ENCODE peak calls at places on chromosome 1, in nine cellular contexts. S is heart left ventricle, D is prostate gland, V is right lobe of liver, R is adrenal gland, K is A549, B is IMR-90, G is ovary, J is spleen. H is an unnamed sample.

GRCh38 chr1:185062710-185063370 is 17.5 kb downstream of the RNF2 start:
- DNase-seq in G (no peak), V (no peak), D (no peak), K (no peak), B (peak; percentile 68), S (no peak), R (no peak), J (no peak), H (no peak)

GRCh38 chr1:20151906-20152598 is 12.9 kb downstream of the PLA2G2F start:
- DNase-seq in B (peak; percentile 41), D (peak; percentile 59), R (peak; percentile 84), V (peak; percentile 80), K (peak; percentile 69), G (peak; percentile 90), S (peak; percentile 82), J (peak; percentile 94), H (peak; percentile 83)

GRCh38 chr1:17688217-17688810 is 66.8 kb upstream of the ACTL8 start:
- DNase-seq in G (no peak), B (no peak), K (no peak), R (no peak), J (no peak), D (no peak), V (no peak), S (no peak), H (no peak)

GRCh38 chr1:45945426-45945825 is 142.0 kb downstream of the MAST2 start:
- DNase-seq in B (peak; percentile 59), J (no peak), K (no peak), V (no peak), G (no peak), S (no peak), D (no peak), R (peak; percentile 54), H (no peak)

GRCh38 chr1:109719337-109719837 is 7.3 kb downstream of the GSTM5 start:
- DNase-seq in V (no peak), G (no peak), B (peak; percentile 57), J (no peak), S (no peak), K (peak; percentile 24), D (no peak), R (no peak), H (no peak)

GRCh38 chr1:210464519-210465039 is 135.9 kb downstream of the HHAT start:
- DNase-seq in G (no peak), K (peak; percentile 5), R (no peak), D (no peak), B (peak; percentile 44), V (no peak), J (no peak), S (no peak), H (peak; percentile 8)

GRCh38 chr1:22536506-22536905 is 26.8 kb upstream of the EPHA8 start:
- DNase-seq in G (no peak), K (no peak), S (no peak), J (no peak), B (peak; percentile 26), D (no peak), R (no peak), V (no peak), H (no peak)

GRCh38 chr1:18927654-18928272 is 25.4 kb upstream of the ALDH4A1 start:
- DNase-seq in D (no peak), G (no peak), J (no peak), K (no peak), B (peak; percentile 63), S (no peak), R (no peak), V (no peak), H (no peak)

GRCh38 chr1:17594026-17594425 is 54.5 kb downstream of the ARHGEF10L start:
- DNase-seq in J (no peak), V (peak; percentile 84), G (no peak), R (no peak), D (no peak), B (no peak), K (no peak), S (no peak), H (no peak)

GRCh38 chr1:185408675-185409270 is 91.7 kb upstream of the IVNS1ABP start:
- DNase-seq in B (peak; percentile 2), V (no peak), K (no peak), S (no peak), G (no peak), R (no peak), J (no peak), D (no peak), H (no peak)

GRCh38 chr1:53618218-53619087 is 120.5 kb downstream of the GLIS1 start:
- DNase-seq in D (no peak), S (no peak), J (peak; percentile 39), V (peak; percentile 10), K (no peak), B (no peak), G (no peak), R (no peak), H (no peak)

GRCh38 chr1:21124846-21125245 is 51.9 kb downstream of the EIF4G3 start:
- DNase-seq in B (peak; percentile 73), V (no peak), G (no peak), D (no peak), K (no peak), R (no peak), J (no peak), S (no peak), H (no peak)

GRCh38 chr1:209433649-209434031 is 149.9 kb upstream of the CAMK1G start:
- DNase-seq in R (no peak), K (no peak), V (no peak), S (no peak), B (no peak), J (no peak), D (no peak), G (no peak), H (no peak)

GRCh38 chr1:43206721-43207228 is 34.6 kb downstream of the CFAP57 start:
- DNase-seq in D (no peak), K (peak; percentile 95), B (peak; percentile 98), V (no peak), S (peak; percentile 41), J (no peak), R (no peak), G (no peak), H (peak; percentile 64)

GRCh38 chr1:181094813-181095212 is 6.3 kb downstream of the IER5 start:
- DNase-seq in S (peak; percentile 76), K (no peak), V (no peak), G (peak; percentile 38), J (no peak), D (no peak), B (peak; percentile 91), R (no peak), H (no peak)
- TF ChIP-seq POLR2A in S (no peak), K (no peak), V (no peak), G (no peak), J (no peak), D (no peak), B (no peak), R (no peak), H (no peak)

GRCh38 chr1:2049517-2050481 is at the start of gene PRKCZ:
- DNase-seq in V (peak; percentile 97), S (peak; percentile 75), R (peak; percentile 95), B (no peak), D (peak; percentile 94), J (peak; percentile 96), K (peak; percentile 86), G (peak; percentile 51), H (no peak)
- TF ChIP-seq POLR2A in V (peak; percentile 49), S (peak; percentile 42), R (peak; percentile 47), B (no peak), D (peak; percentile 41), J (peak; percentile 19), K (peak; percentile 47), G (no peak), H (no peak)

DNA sequence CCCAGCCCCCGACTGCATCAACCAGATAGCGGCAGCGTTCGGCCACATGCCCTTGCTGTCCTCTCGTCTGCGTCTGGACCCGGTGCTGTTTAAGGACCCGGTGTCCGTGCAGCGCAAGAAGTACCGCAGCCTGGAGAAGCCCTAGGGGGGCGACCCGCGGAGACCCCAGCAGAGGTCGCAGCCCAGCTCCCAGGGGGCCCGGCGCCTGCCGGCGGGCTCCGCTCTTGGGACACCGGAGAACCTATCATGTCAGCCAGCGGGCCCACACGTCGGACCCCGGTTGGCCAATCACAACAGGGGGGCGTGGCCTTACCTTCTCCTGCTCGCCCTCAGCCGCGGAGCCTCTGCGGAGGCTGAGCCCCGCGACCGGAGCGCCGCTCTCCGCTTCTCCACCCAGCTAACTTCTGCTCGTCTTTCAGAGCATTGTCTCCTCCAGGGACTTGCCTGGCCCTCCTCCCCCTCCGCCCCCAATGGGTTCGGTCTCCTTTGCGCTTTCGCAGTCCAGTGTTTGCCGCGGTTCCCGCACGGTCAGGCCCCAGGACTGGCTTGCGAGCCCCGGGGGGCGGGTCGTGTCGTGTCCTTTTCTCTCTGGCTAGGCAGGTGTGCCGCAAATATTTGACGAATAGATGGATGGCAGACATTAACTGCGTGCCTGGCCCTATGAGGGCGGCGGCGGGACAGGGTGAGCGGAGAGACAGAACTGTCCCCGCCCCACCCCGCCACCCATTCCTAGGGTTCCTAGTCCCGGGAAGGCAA is 10.5 kb downstream of the SLC30A2 start:
- DNase-seq in G (peak; percentile 96), S (peak; percentile 96), J (peak; percentile 99), B (peak; percentile 87), D (peak; percentile 95), V (peak; percentile 96), R (peak; percentile 93), K (peak; percentile 87), H (peak; percentile 86)
- TF ChIP-seq POLR2A in G (peak; percentile 75), S (peak; percentile 98), J (no peak), B (no peak), D (peak; percentile 94), V (peak; percentile 55), R (peak; percentile 87), K (peak; percentile 72), H (no peak)

DNA sequence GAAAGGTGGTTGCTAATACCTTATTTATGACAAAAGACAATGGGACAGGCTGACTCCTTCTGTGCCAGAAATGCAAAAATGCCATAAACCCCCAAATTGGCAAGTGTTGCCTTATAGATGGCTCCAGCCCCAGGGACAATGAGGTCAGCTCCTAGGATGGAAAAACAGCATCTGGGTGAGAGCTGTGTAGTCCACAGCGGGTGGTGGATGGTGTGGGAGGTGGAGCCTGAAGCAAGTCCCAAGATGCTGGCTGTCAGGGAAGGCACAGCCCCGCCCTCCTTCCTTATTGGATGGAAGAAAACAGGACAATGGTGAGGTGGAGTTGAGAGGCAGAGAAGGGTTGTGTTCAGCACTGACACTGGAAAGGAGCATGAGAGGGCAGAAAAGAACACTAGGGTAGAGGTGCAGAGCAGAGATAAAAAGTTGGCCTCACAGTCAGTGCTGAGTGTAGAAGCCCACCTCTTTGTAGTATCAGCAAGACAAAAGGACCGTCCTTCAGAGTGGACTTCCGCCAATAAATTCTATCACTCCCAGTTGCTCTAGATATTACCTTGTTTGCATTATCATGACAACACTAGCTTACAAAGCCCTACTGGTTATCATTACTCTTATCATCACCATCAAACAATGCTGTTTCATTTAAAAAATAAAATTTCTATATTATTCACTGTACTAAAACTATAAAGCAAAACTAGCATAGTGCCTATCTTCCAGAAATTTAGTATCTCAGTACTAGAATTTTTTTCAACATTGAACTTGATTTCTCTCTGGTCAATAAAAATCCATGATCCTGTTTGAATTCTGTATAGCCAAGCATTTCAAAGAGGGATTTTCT is 3.7 kb upstream of the SDE2 start:
- DNase-seq in V (peak; percentile 52), K (peak; percentile 60), S (peak; percentile 73), G (no peak), D (peak; percentile 31), R (peak; percentile 38), B (peak; percentile 6), J (peak; percentile 85), H (peak; percentile 67)
- TF ChIP-seq POLR2A in V (no peak), K (no peak), S (no peak), G (no peak), D (no peak), R (no peak), B (no peak), J (no peak), H (no peak)

GRCh38 chr1:51990478-51990965 is at the start of gene RAB3B:
- DNase-seq in G (peak; percentile 77), V (peak; percentile 55), J (peak; percentile 85), K (peak; percentile 51), B (peak; percentile 64), S (peak; percentile 11), R (peak; percentile 79), D (peak; percentile 79), H (peak; percentile 87)
- TF ChIP-seq POLR2A in G (no peak), V (peak; percentile 18), J (no peak), K (no peak), B (peak; percentile 43), S (no peak), R (no peak), D (no peak), H (peak; percentile 69)